ENCODE peak calls at places on chromosome 3, in nine cellular contexts. One of them, this sample, is unnamed.

GRCh38 chr3:157423337-157423736 is 13.3 kb upstream of the PTX3 start:
- DNase-seq in neuronal stem cell: no peak
- DNase-seq in upper lobe of right lung: no peak
- DNase-seq in psoas muscle: no peak
- DNase-seq in lower lobe of right lung: no peak
- DNase-seq in breast epithelium: no peak
- DNase-seq in right cardiac atrium: no peak
- DNase-seq in aorta: no peak
- DNase-seq in OCI-LY7: no peak
- DNase-seq in this sample: no peak

GRCh38 chr3:87501076-87501475 is 224.7 kb upstream of the POU1F1 start:
- DNase-seq in neuronal stem cell: no peak
- DNase-seq in upper lobe of right lung: no peak
- DNase-seq in psoas muscle: no peak
- DNase-seq in lower lobe of right lung: no peak
- DNase-seq in breast epithelium: no peak
- DNase-seq in right cardiac atrium: no peak
- DNase-seq in aorta: no peak
- DNase-seq in OCI-LY7: no peak
- DNase-seq in this sample: no peak

GRCh38 chr3:194023501-194024280 is 112.3 kb upstream of the HES1 start:
- DNase-seq in neuronal stem cell: no peak
- DNase-seq in upper lobe of right lung: no peak
- DNase-seq in psoas muscle: no peak
- DNase-seq in lower lobe of right lung: no peak
- DNase-seq in breast epithelium: no peak
- DNase-seq in right cardiac atrium: no peak
- DNase-seq in aorta: no peak
- DNase-seq in OCI-LY7: no peak
- DNase-seq in this sample: no peak

GRCh38 chr3:183233986-183234385 is 19.1 kb upstream of the B3GNT5 start:
- DNase-seq in neuronal stem cell: no peak
- DNase-seq in upper lobe of right lung: no peak
- DNase-seq in psoas muscle: no peak
- DNase-seq in lower lobe of right lung: no peak
- DNase-seq in breast epithelium: no peak
- DNase-seq in right cardiac atrium: no peak
- DNase-seq in aorta: no peak
- DNase-seq in OCI-LY7: no peak
- DNase-seq in this sample: no peak

GRCh38 chr3:127794402-127794801 is 27.9 kb downstream of the MGLL start:
- DNase-seq in neuronal stem cell: no peak
- DNase-seq in upper lobe of right lung: no peak
- DNase-seq in psoas muscle: no peak
- DNase-seq in lower lobe of right lung: no peak
- DNase-seq in breast epithelium: no peak
- DNase-seq in right cardiac atrium: no peak
- DNase-seq in aorta: no peak
- DNase-seq in OCI-LY7: no peak
- DNase-seq in this sample: no peak

GRCh38 chr3:60301142-60301541 is 950.1 kb downstream of the FHIT start:
- DNase-seq in neuronal stem cell: no peak
- DNase-seq in upper lobe of right lung: no peak
- DNase-seq in psoas muscle: no peak
- DNase-seq in lower lobe of right lung: no peak
- DNase-seq in breast epithelium: no peak
- DNase-seq in right cardiac atrium: no peak
- DNase-seq in aorta: no peak
- DNase-seq in OCI-LY7: no peak
- DNase-seq in this sample: peak; percentile 67

GRCh38 chr3:190238871-190239270 is 83.4 kb downstream of the CLDN1 start:
- DNase-seq in neuronal stem cell: no peak
- DNase-seq in upper lobe of right lung: no peak
- DNase-seq in psoas muscle: no peak
- DNase-seq in lower lobe of right lung: no peak
- DNase-seq in breast epithelium: no peak
- DNase-seq in right cardiac atrium: no peak
- DNase-seq in aorta: no peak
- DNase-seq in OCI-LY7: no peak
- DNase-seq in this sample: no peak

GRCh38 chr3:159102001-159102400 is 300.1 kb downstream of the MFSD1 start:
- DNase-seq in neuronal stem cell: no peak
- DNase-seq in upper lobe of right lung: no peak
- DNase-seq in psoas muscle: no peak
- DNase-seq in lower lobe of right lung: no peak
- DNase-seq in breast epithelium: no peak
- DNase-seq in right cardiac atrium: no peak
- DNase-seq in aorta: no peak
- DNase-seq in OCI-LY7: no peak
- DNase-seq in this sample: no peak

GRCh38 chr3:116000315-116000714 is 377.0 kb downstream of the GAP43 start:
- DNase-seq in neuronal stem cell: no peak
- DNase-seq in upper lobe of right lung: no peak
- DNase-seq in psoas muscle: no peak
- DNase-seq in lower lobe of right lung: no peak
- DNase-seq in breast epithelium: no peak
- DNase-seq in right cardiac atrium: no peak
- DNase-seq in aorta: no peak
- DNase-seq in OCI-LY7: no peak
- DNase-seq in this sample: no peak

GRCh38 chr3:157088133-157088488 is 71.8 kb downstream of the CCNL1 start:
- DNase-seq in neuronal stem cell: no peak
- DNase-seq in upper lobe of right lung: no peak
- DNase-seq in psoas muscle: no peak
- DNase-seq in lower lobe of right lung: no peak
- DNase-seq in breast epithelium: no peak
- DNase-seq in right cardiac atrium: no peak
- DNase-seq in aorta: no peak
- DNase-seq in OCI-LY7: no peak
- DNase-seq in this sample: no peak

GRCh38 chr3:194320744-194321243 is 30.3 kb downstream of the CPN2 start:
- DNase-seq in neuronal stem cell: no peak
- DNase-seq in upper lobe of right lung: no peak
- DNase-seq in psoas muscle: no peak
- DNase-seq in lower lobe of right lung: no peak
- DNase-seq in breast epithelium: no peak
- DNase-seq in right cardiac atrium: no peak
- DNase-seq in aorta: no peak
- DNase-seq in OCI-LY7: no peak
- DNase-seq in this sample: no peak

GRCh38 chr3:72738752-72739520 is 109.3 kb downstream of the SHQ1 start:
- DNase-seq in neuronal stem cell: peak; percentile 71
- DNase-seq in upper lobe of right lung: peak; percentile 80
- DNase-seq in psoas muscle: peak; percentile 59
- DNase-seq in lower lobe of right lung: peak; percentile 67
- DNase-seq in breast epithelium: peak; percentile 63
- DNase-seq in right cardiac atrium: peak; percentile 79
- DNase-seq in aorta: peak; percentile 81
- DNase-seq in OCI-LY7: peak; percentile 57
- DNase-seq in this sample: peak; percentile 60

GRCh38 chr3:149813367-149814281 is 609 bp downstream of the RNF13 start:
- DNase-seq in neuronal stem cell: peak; percentile 55
- DNase-seq in upper lobe of right lung: peak; percentile 64
- DNase-seq in psoas muscle: peak; percentile 48
- DNase-seq in lower lobe of right lung: no peak
- DNase-seq in breast epithelium: no peak
- DNase-seq in right cardiac atrium: peak; percentile 46
- DNase-seq in aorta: peak; percentile 70
- DNase-seq in OCI-LY7: peak; percentile 32
- DNase-seq in this sample: peak; percentile 30

GRCh38 chr3:102733811-102734574 is 299.2 kb downstream of the ZPLD1 start:
- DNase-seq in neuronal stem cell: peak; percentile 5
- DNase-seq in upper lobe of right lung: no peak
- DNase-seq in psoas muscle: no peak
- DNase-seq in lower lobe of right lung: no peak
- DNase-seq in breast epithelium: no peak
- DNase-seq in right cardiac atrium: no peak
- DNase-seq in aorta: no peak
- DNase-seq in OCI-LY7: no peak
- DNase-seq in this sample: no peak

GRCh38 chr3:55264933-55265332 is 222.2 kb downstream of the WNT5A start:
- DNase-seq in neuronal stem cell: no peak
- DNase-seq in upper lobe of right lung: no peak
- DNase-seq in psoas muscle: no peak
- DNase-seq in lower lobe of right lung: no peak
- DNase-seq in breast epithelium: no peak
- DNase-seq in right cardiac atrium: no peak
- DNase-seq in aorta: no peak
- DNase-seq in OCI-LY7: no peak
- DNase-seq in this sample: no peak

GRCh38 chr3:183584246-183584913 is 28.9 kb upstream of the KLHL6 start:
- DNase-seq in neuronal stem cell: no peak
- DNase-seq in upper lobe of right lung: no peak
- DNase-seq in psoas muscle: peak; percentile 69
- DNase-seq in lower lobe of right lung: no peak
- DNase-seq in breast epithelium: no peak
- DNase-seq in right cardiac atrium: peak; percentile 83
- DNase-seq in aorta: no peak
- DNase-seq in OCI-LY7: peak; percentile 69
- DNase-seq in this sample: peak; percentile 45

GRCh38 chr3:158273646-158274045 is 163.8 kb downstream of the RSRC1 start:
- DNase-seq in neuronal stem cell: no peak
- DNase-seq in upper lobe of right lung: no peak
- DNase-seq in psoas muscle: no peak
- DNase-seq in lower lobe of right lung: no peak
- DNase-seq in breast epithelium: no peak
- DNase-seq in right cardiac atrium: no peak
- DNase-seq in aorta: no peak
- DNase-seq in OCI-LY7: no peak
- DNase-seq in this sample: no peak

GRCh38 chr3:140378571-140379340 is 299.1 kb upstream of the TRIM42 start:
- DNase-seq in neuronal stem cell: no peak
- DNase-seq in upper lobe of right lung: no peak
- DNase-seq in psoas muscle: no peak
- DNase-seq in lower lobe of right lung: no peak
- DNase-seq in breast epithelium: no peak
- DNase-seq in right cardiac atrium: no peak
- DNase-seq in aorta: no peak
- DNase-seq in OCI-LY7: no peak
- DNase-seq in this sample: no peak

GRCh38 chr3:56157693-56158092 is 310.6 kb downstream of the ERC2 start:
- DNase-seq in neuronal stem cell: no peak
- DNase-seq in upper lobe of right lung: no peak
- DNase-seq in psoas muscle: no peak
- DNase-seq in lower lobe of right lung: peak; percentile 45
- DNase-seq in breast epithelium: no peak
- DNase-seq in right cardiac atrium: peak; percentile 25
- DNase-seq in aorta: no peak
- DNase-seq in OCI-LY7: peak; percentile 16
- DNase-seq in this sample: no peak

GRCh38 chr3:61562810-61563613 is 1.6 kb downstream of the PTPRG start:
- DNase-seq in neuronal stem cell: no peak
- DNase-seq in upper lobe of right lung: peak; percentile 71
- DNase-seq in psoas muscle: peak; percentile 69
- DNase-seq in lower lobe of right lung: peak; percentile 50
- DNase-seq in breast epithelium: no peak
- DNase-seq in right cardiac atrium: peak; percentile 76
- DNase-seq in aorta: peak; percentile 83
- DNase-seq in OCI-LY7: no peak
- DNase-seq in this sample: peak; percentile 47

GRCh38 chr3:134308350-134308891 is 57.8 kb upstream of the RYK start:
- DNase-seq in neuronal stem cell: peak; percentile 89
- DNase-seq in upper lobe of right lung: peak; percentile 84
- DNase-seq in psoas muscle: peak; percentile 87
- DNase-seq in lower lobe of right lung: peak; percentile 83
- DNase-seq in breast epithelium: peak; percentile 87
- DNase-seq in right cardiac atrium: peak; percentile 89
- DNase-seq in aorta: peak; percentile 91
- DNase-seq in OCI-LY7: peak; percentile 72
- DNase-seq in this sample: peak; percentile 84
- H3K27ac ChIP-seq in neuronal stem cell: no peak overlapping the region
- H3K27ac ChIP-seq in upper lobe of right lung: peak overlapping the region; percentile 77
- H3K27ac ChIP-seq in psoas muscle: peak overlapping the region; percentile 72
- H3K27ac ChIP-seq in lower lobe of right lung: peak overlapping the region; percentile 96
- H3K27ac ChIP-seq in breast epithelium: peak overlapping the region; percentile 94
- H3K27ac ChIP-seq in right cardiac atrium: peak overlapping the region; percentile 66
- H3K27ac ChIP-seq in aorta: peak overlapping the region; percentile 58
- H3K27ac ChIP-seq in OCI-LY7: no peak overlapping the region
- H3K27ac ChIP-seq in this sample: peak overlapping the region; percentile 25

GRCh38 chr3:112424394-112424793 is 74.9 kb downstream of the BTLA start:
- DNase-seq in neuronal stem cell: no peak
- DNase-seq in upper lobe of right lung: no peak
- DNase-seq in psoas muscle: no peak
- DNase-seq in lower lobe of right lung: no peak
- DNase-seq in breast epithelium: no peak
- DNase-seq in right cardiac atrium: no peak
- DNase-seq in aorta: no peak
- DNase-seq in OCI-LY7: no peak
- DNase-seq in this sample: no peak
- H3K4me3 ChIP-seq in neuronal stem cell: no peak overlapping the region
- H3K4me3 ChIP-seq in upper lobe of right lung: no peak overlapping the region
- H3K4me3 ChIP-seq in psoas muscle: no peak overlapping the region
- H3K4me3 ChIP-seq in lower lobe of right lung: no peak overlapping the region
- H3K4me3 ChIP-seq in breast epithelium: no peak overlapping the region
- H3K4me3 ChIP-seq in right cardiac atrium: no peak overlapping the region
- H3K4me3 ChIP-seq in aorta: no peak overlapping the region
- H3K4me3 ChIP-seq in OCI-LY7: no peak overlapping the region
- H3K4me3 ChIP-seq in this sample: no peak overlapping the region

DNA sequence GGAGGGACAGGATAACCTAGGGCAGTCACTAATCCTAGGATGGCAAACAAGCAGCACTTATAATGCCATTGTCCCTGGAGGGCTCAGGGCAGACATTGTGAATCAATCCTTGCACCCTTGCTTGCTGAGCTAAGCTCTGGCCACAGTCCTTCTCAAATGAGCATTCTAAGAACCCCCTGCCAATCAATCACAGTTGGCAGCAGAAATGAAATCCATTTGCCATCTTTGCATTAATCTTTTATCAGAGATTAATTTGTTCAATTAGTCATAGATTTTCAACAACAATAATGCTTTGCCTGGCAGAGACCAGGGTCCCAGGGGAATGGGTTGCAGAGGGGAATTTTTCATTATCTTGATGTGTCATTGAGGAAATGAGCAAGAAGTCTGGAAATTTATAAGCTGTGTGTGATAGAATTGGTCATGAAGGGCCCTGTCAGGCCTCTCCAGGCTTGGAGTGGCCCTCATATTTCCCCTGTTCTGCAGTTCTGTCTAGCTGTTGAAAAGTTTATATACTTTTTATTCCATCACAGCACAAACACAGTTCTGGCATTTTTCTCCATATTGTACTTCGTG is 57.3 kb upstream of the KY start:
- DNase-seq in neuronal stem cell: no peak
- DNase-seq in upper lobe of right lung: no peak
- DNase-seq in psoas muscle: no peak
- DNase-seq in lower lobe of right lung: no peak
- DNase-seq in breast epithelium: no peak
- DNase-seq in right cardiac atrium: no peak
- DNase-seq in aorta: no peak
- DNase-seq in OCI-LY7: no peak
- DNase-seq in this sample: no peak
- H3K27ac ChIP-seq in neuronal stem cell: no peak overlapping the region
- H3K27ac ChIP-seq in upper lobe of right lung: no peak overlapping the region
- H3K27ac ChIP-seq in psoas muscle: no peak overlapping the region
- H3K27ac ChIP-seq in lower lobe of right lung: no peak overlapping the region
- H3K27ac ChIP-seq in breast epithelium: no peak overlapping the region
- H3K27ac ChIP-seq in right cardiac atrium: no peak overlapping the region
- H3K27ac ChIP-seq in aorta: no peak overlapping the region
- H3K27ac ChIP-seq in OCI-LY7: no peak overlapping the region
- H3K27ac ChIP-seq in this sample: no peak overlapping the region

GRCh38 chr3:101602731-101603130 is 28.8 kb downstream of the PCNP start:
- DNase-seq in neuronal stem cell: no peak
- DNase-seq in upper lobe of right lung: no peak
- DNase-seq in psoas muscle: no peak
- DNase-seq in lower lobe of right lung: no peak
- DNase-seq in breast epithelium: no peak
- DNase-seq in right cardiac atrium: no peak
- DNase-seq in aorta: no peak
- DNase-seq in OCI-LY7: no peak
- DNase-seq in this sample: no peak

GRCh38 chr3:101603184-101603583 is 29.2 kb downstream of the PCNP start:
- DNase-seq in neuronal stem cell: no peak
- DNase-seq in upper lobe of right lung: no peak
- DNase-seq in psoas muscle: no peak
- DNase-seq in lower lobe of right lung: no peak
- DNase-seq in breast epithelium: no peak
- DNase-seq in right cardiac atrium: no peak
- DNase-seq in aorta: no peak
- DNase-seq in OCI-LY7: no peak
- DNase-seq in this sample: no peak
- H3K4me3 ChIP-seq in neuronal stem cell: no peak overlapping the region
- H3K4me3 ChIP-seq in upper lobe of right lung: no peak overlapping the region
- H3K4me3 ChIP-seq in psoas muscle: no peak overlapping the region
- H3K4me3 ChIP-seq in lower lobe of right lung: no peak overlapping the region
- H3K4me3 ChIP-seq in breast epithelium: no peak overlapping the region
- H3K4me3 ChIP-seq in right cardiac atrium: no peak overlapping the region
- H3K4me3 ChIP-seq in aorta: no peak overlapping the region
- H3K4me3 ChIP-seq in OCI-LY7: no peak overlapping the region
- H3K4me3 ChIP-seq in this sample: no peak overlapping the region